ENCODE peak calls at places on chromosomes 13 and 19, in seven cellular contexts. W, H, M, A, Y, B and U are unnamed samples.
A peak's percentile ranks its signal among the peaks of the same experiment; 100 is the strongest.

GRCh38 chr19:44430956-44431355 is 17.3 kb downstream of the ZNF229 start:
- DNase-seq in W (no peak), H (peak; percentile 41), M (no peak), A (no peak), Y (no peak), B (no peak), U (no peak)

GRCh38 chr19:27774827-27775226 is 1438.1 kb downstream of the UQCRFS1 start:
- DNase-seq in W (no peak), H (no peak), M (no peak), A (no peak), Y (no peak), B (peak; percentile 74), U (no peak)

GRCh38 chr13:52447354-52447753 is 3.1 kb downstream of the VPS36 start:
- DNase-seq in W (no peak), H (peak; percentile 7), M (no peak), A (no peak), Y (no peak), B (no peak), U (no peak)

GRCh38 chr19:53094749-53095575 is 8.3 kb downstream of the ZNF160 start:
- DNase-seq in W (no peak), H (no peak), M (no peak), A (no peak), Y (no peak), B (peak; percentile 28), U (peak; percentile 13)

GRCh38 chr13:110347535-110348308 is 40.6 kb downstream of the COL4A2 start:
- DNase-seq in W (no peak), H (peak; percentile 90), M (no peak), A (peak; percentile 53), Y (no peak), B (no peak), U (no peak)

GRCh38 chr13:113881614-113882265 is 17.9 kb upstream of the GAS6 start:
- DNase-seq in W (no peak), H (no peak), M (no peak), A (no peak), Y (no peak), B (no peak), U (no peak)

GRCh38 chr13:31686660-31687430 is 52.5 kb upstream of the RXFP2 start:
- DNase-seq in W (no peak), H (no peak), M (no peak), A (no peak), Y (no peak), B (no peak), U (no peak)

GRCh38 chr13:104855581-104855980 is 1679.9 kb downstream of the EFNB2 start:
- DNase-seq in W (no peak), H (no peak), M (no peak), A (no peak), Y (no peak), B (no peak), U (no peak)

GRCh38 chr13:43229506-43229905 is 206.1 kb downstream of the DNAJC15 start:
- DNase-seq in W (no peak), H (peak; percentile 87), M (no peak), A (no peak), Y (no peak), B (no peak), U (no peak)

GRCh38 chr13:103188688-103189326 is 122.6 kb upstream of the SLC10A2 start:
- DNase-seq in W (no peak), H (no peak), M (no peak), A (no peak), Y (no peak), B (no peak), U (no peak)

GRCh38 chr13:31159306-31159705 is 2.4 kb downstream of the HSPH1 start:
- DNase-seq in W (no peak), H (peak; percentile 7), M (no peak), A (no peak), Y (no peak), B (no peak), U (no peak)

GRCh38 chr19:4870025-4870700 is 2.7 kb upstream of the PLIN3 start:
- DNase-seq in W (peak; percentile 57), H (peak; percentile 92), M (no peak), A (no peak), Y (peak; percentile 65), B (peak; percentile 78), U (no peak)

GRCh38 chr19:33621065-33621785 is 528 bp upstream of the CHST8 start:
- DNase-seq in W (no peak), H (no peak), M (no peak), A (no peak), Y (no peak), B (no peak), U (no peak)

GRCh38 chr13:39601636-39602035 is 1.4 kb downstream of the LHFPL6 start:
- DNase-seq in W (no peak), H (no peak), M (no peak), A (no peak), Y (no peak), B (no peak), U (no peak)

GRCh38 chr13:39602277-39602613 is 748 bp downstream of the LHFPL6 start:
- DNase-seq in W (no peak), H (no peak), M (no peak), A (no peak), Y (no peak), B (no peak), U (no peak)

GRCh38 chr13:39599842-39600241 is 3.2 kb downstream of the LHFPL6 start:
- DNase-seq in W (no peak), H (peak; percentile 33), M (no peak), A (no peak), Y (no peak), B (no peak), U (no peak)

GRCh38 chr13:39602614-39603366 is at the start of gene LHFPL6:
- DNase-seq in W (peak; percentile 89), H (peak; percentile 77), M (no peak), A (peak; percentile 86), Y (peak; percentile 75), B (peak; percentile 8), U (peak; percentile 70)

GRCh38 chr13:39600766-39601165 is 2.2 kb downstream of the LHFPL6 start:
- DNase-seq in W (no peak), H (no peak), M (no peak), A (no peak), Y (no peak), B (no peak), U (no peak)
- TF ChIP-seq POLR2A in W (no peak), H (no peak), M (no peak), A (no peak), Y (no peak), B (no peak), U (no peak)

DNA sequence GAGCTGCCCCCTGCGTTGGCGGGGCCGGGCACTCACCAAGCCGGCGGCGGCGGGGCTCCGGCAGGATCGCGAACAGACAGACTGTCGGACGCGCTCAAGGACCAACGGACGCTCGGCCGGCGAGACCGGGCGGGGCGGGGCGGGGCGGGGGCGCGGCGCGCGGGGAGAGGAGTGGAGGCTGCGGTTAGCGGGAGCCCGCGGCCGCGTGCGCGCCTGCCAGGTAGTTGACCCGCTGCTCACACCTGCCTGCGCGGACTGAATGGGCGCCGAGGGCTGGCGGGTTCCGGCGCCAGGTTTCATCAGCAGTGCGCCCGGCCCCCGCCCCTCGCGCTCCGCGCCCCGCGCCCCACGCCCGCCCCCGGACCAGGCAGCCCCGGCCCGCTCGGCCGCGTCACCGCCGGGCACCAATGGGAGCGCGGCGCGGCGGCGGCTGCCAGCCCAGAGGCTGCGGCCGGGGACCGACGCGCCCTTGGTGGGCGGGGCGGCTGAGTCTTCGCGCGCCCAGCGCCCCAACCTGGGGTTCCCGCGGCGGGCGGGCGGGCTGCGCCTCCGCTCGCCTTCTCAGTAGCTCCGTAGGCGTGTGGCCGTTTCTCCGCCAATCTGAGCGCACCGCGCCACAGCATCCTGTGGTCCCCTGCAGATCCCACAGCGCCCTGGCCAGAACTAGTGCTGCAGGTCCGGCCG is at the start of gene SLC7A1:
- DNase-seq in W (peak; percentile 83), H (peak; percentile 80), M (peak; percentile 43), A (peak; percentile 77), Y (peak; percentile 85), B (peak; percentile 87), U (peak; percentile 97)
- TF ChIP-seq POLR2A in W (no peak), H (peak; percentile 43), M (peak; percentile 72), A (no peak), Y (no peak), B (no peak), U (no peak)

GRCh38 chr19:7692417-7693088 is 9.4 kb downstream of the FCER2 start:
- DNase-seq in W (no peak), H (no peak), M (no peak), A (no peak), Y (no peak), B (no peak), U (no peak)

GRCh38 chr19:7691497-7691896 is 10.4 kb downstream of the FCER2 start:
- DNase-seq in W (no peak), H (no peak), M (no peak), A (no peak), Y (no peak), B (no peak), U (no peak)

GRCh38 chr19:7697721-7698287 is 4.1 kb downstream of the FCER2 start:
- DNase-seq in W (no peak), H (no peak), M (no peak), A (no peak), Y (no peak), B (no peak), U (no peak)

GRCh38 chr19:7690779-7691258 is 10.2 kb downstream of the TRAPPC5 start:
- DNase-seq in W (no peak), H (no peak), M (peak; percentile 68), A (no peak), Y (no peak), B (no peak), U (no peak)

DNA sequence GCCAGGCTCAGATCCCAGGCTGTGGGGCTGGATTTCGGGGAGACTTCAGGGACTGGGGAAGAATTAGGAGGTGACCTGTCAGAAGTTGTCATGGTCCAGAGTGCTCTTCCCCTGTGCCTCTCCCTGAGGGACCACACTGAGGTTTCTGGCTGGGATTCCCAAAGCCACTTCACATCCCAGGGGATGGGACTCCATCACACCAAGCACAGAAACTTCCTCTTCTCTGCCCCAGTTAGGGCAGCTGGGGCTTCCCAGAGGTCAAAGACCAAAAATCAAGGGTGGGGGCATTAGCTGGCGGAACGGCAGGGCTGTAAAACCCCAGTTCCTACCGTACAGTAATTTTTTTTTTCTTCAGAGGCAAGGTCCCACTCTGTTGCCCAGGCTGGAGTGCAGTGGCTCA is 7.4 kb downstream of the FCER2 start:
- DNase-seq in W (no peak), H (no peak), M (no peak), A (no peak), Y (no peak), B (no peak), U (no peak)
- TF ChIP-seq POLR2A in W (no peak), H (no peak), M (peak; percentile 26), A (no peak), Y (no peak), B (no peak), U (no peak)

GRCh38 chr19:49512970-49513745 is 697 bp downstream of the FCGRT start:
- DNase-seq in W (peak; percentile 71), H (no peak), M (no peak), A (peak; percentile 72), Y (peak; percentile 75), B (peak; percentile 77), U (no peak)
- TF ChIP-seq POLR2A in W (peak; percentile 65), H (no peak), M (no peak), A (no peak), Y (peak; percentile 8), B (no peak), U (no peak)